ENCODE peak calls at places on chromosome 6, in nine cellular contexts. Q is nephron progenitor cell; U is coronary artery; A is uterus; S is stimulated activated CD8-positive, alpha-beta memory T cell treated with anti-CD3 and anti-CD28 coated beads, Interleukin-4, amount 100 ng/mL, for 1 hour; O is T-helper 2 cell; H is activated CD8-positive, alpha-beta memory T cell treated with anti-CD3 and anti-CD28 coated beads for 24 hours; Z is G401; I is choroid plexus epithelial cell. C is an unnamed sample.

GRCh38 chr6:27592107-27592480 is 119.2 kb upstream of the ZNF184 start:
- DNase-seq in Z (peak), O (no peak), I (peak), Q (peak), S (no peak), A (no peak), H (no peak), U (no peak), C (no peak)

GRCh38 chr6:107534762-107535161 is 44.8 kb downstream of the SOBP start:
- DNase-seq in I (peak), U (no peak), Z (no peak), H (no peak), Q (no peak), S (no peak), O (no peak), A (no peak), C (no peak)

GRCh38 chr6:6804843-6805680 is 216.5 kb downstream of the LY86 start:
- DNase-seq in O (no peak), S (no peak), I (no peak), H (peak), A (no peak), Z (no peak), Q (no peak), U (no peak), C (no peak)

GRCh38 chr6:145838305-145838704 is 23.7 kb upstream of the FBXO30 start:
- DNase-seq in Q (no peak), U (no peak), I (no peak), O (no peak), H (no peak), Z (no peak), A (no peak), S (no peak), C (no peak)

GRCh38 chr6:157218371-157219198 is 104.7 kb downstream of the TMEM242 start:
- DNase-seq in O (no peak), Q (no peak), I (no peak), U (peak), S (no peak), A (peak), Z (no peak), H (peak), C (no peak)

GRCh38 chr6:141035312-141036058 is 1097.2 kb upstream of the GJE1 start:
- DNase-seq in A (no peak), O (no peak), I (no peak), S (no peak), U (no peak), Q (no peak), H (no peak), Z (no peak), C (no peak)

GRCh38 chr6:78597966-78598365 is 269.4 kb upstream of the IRAK1BP1 start:
- DNase-seq in I (no peak), A (no peak), U (no peak), Q (no peak), S (no peak), H (no peak), Z (no peak), O (no peak), C (no peak)

GRCh38 chr6:170476360-170476759 is 76.7 kb downstream of the PSMB1 start:
- DNase-seq in Q (no peak), O (no peak), H (no peak), A (no peak), S (no peak), Z (no peak), U (no peak), I (no peak), C (no peak)

GRCh38 chr6:43274916-43275597 is 23.0 kb upstream of the SLC22A7 start:
- DNase-seq in H (no peak), O (peak), Z (no peak), S (no peak), Q (peak), A (no peak), U (no peak), I (no peak), C (no peak)

GRCh38 chr6:100466410-100467143 is 1.9 kb upstream of the SIM1 start:
- DNase-seq in I (no peak), H (no peak), Z (no peak), S (no peak), U (no peak), Q (no peak), A (no peak), O (no peak), C (no peak)

GRCh38 chr6:128950864-128951263 is 67.9 kb downstream of the LAMA2 start:
- DNase-seq in I (no peak), A (no peak), Z (no peak), S (no peak), O (no peak), H (no peak), U (no peak), Q (no peak), C (no peak)

GRCh38 chr6:158502593-158502950 is 57.3 kb upstream of the TMEM181 start:
- DNase-seq in O (no peak), Z (no peak), S (no peak), H (no peak), A (no peak), U (no peak), I (no peak), Q (no peak), C (no peak)

GRCh38 chr6:118542184-118542952 is 5.7 kb upstream of the PLN start:
- DNase-seq in I (peak), S (no peak), O (no peak), Q (no peak), H (no peak), Z (no peak), A (no peak), U (no peak), C (peak)

GRCh38 chr6:144844596-144844995 is 559.5 kb downstream of the UTRN start:
- DNase-seq in Q (no peak), S (no peak), I (no peak), H (no peak), Z (no peak), U (no peak), A (no peak), O (no peak), C (no peak)

GRCh38 chr6:35185302-35185681 is 28.5 kb upstream of the SCUBE3 start:
- DNase-seq in S (no peak), O (no peak), Z (no peak), I (peak), H (no peak), Q (no peak), A (no peak), U (no peak), C (peak)

GRCh38 chr6:82569022-82569421 is 205.4 kb downstream of the TPBG start:
- DNase-seq in O (no peak), Z (no peak), Q (no peak), U (no peak), S (no peak), I (no peak), A (no peak), H (no peak), C (no peak)

GRCh38 chr6:118207947-118208346 is 300.9 kb downstream of the SLC35F1 start:
- DNase-seq in I (no peak), Q (no peak), S (no peak), Z (no peak), A (no peak), O (no peak), U (no peak), H (no peak), C (no peak)

GRCh38 chr6:22099241-22099640 is 197.6 kb downstream of the PRL start:
- DNase-seq in Q (no peak), S (no peak), U (no peak), O (no peak), H (no peak), Z (peak), A (no peak), I (no peak), C (no peak)

GRCh38 chr6:63739094-63739687 is 103.6 kb downstream of the PHF3 start:
- DNase-seq in U (no peak), Q (no peak), A (no peak), H (no peak), I (no peak), O (no peak), S (no peak), Z (no peak), C (no peak)

GRCh38 chr6:70636589-70636988 is 31.1 kb upstream of the SMAP1 start:
- DNase-seq in U (no peak), Q (no peak), I (no peak), H (no peak), Z (no peak), O (no peak), A (no peak), S (no peak), C (no peak)

GRCh38 chr6:151154418-151154817 is 85.3 kb upstream of the AKAP12 start:
- DNase-seq in S (no peak), Q (no peak), U (no peak), A (peak), I (peak), Z (no peak), H (no peak), O (no peak), C (peak)

GRCh38 chr6:135905604-135906300 is 54.3 kb downstream of the PDE7B start:
- DNase-seq in I (no peak), H (no peak), S (no peak), Z (no peak), A (no peak), Q (no peak), U (no peak), O (no peak), C (no peak)

GRCh38 chr6:125346143-125346925 is 44.6 kb upstream of the HDDC2 start:
- DNase-seq in U (peak), H (no peak), A (no peak), S (no peak), Q (no peak), Z (no peak), O (no peak), I (peak), C (no peak)

GRCh38 chr6:31898200-31899011 is 908 bp upstream of the EHMT2 start:
- DNase-seq in I (peak), S (no peak), O (peak), Z (peak), U (no peak), Q (peak), H (peak), A (no peak), C (peak)

GRCh38 chr6:21752054-21752811 is 158.7 kb downstream of the SOX4 start:
- DNase-seq in Q (no peak), O (no peak), I (no peak), U (no peak), S (no peak), H (no peak), A (no peak), Z (no peak), C (no peak)